ENCODE peak calls at places on chromosome 11, in seven cellular contexts. One of them, this sample, is unnamed.

GRCh38 chr11:44002191-44003093 is 45.3 kb upstream of the ACCSL start:
- DNase-seq in astrocyte of the spinal cord: no peak
- DNase-seq in GM20000: no peak
- DNase-seq in cardiac muscle cell: no peak
- DNase-seq in AG09309: no peak
- DNase-seq in CD4-positive, alpha-beta T cell: no peak
- DNase-seq in progenitor cell of endocrine pancreas: no peak
- DNase-seq in this sample: no peak

GRCh38 chr11:104772806-104773241 is 125.4 kb downstream of the CASP12 start:
- DNase-seq in astrocyte of the spinal cord: peak; percentile 84
- DNase-seq in GM20000: no peak
- DNase-seq in progenitor cell of endocrine pancreas: no peak
- DNase-seq in CD4-positive, alpha-beta T cell: peak; percentile 10
- DNase-seq in cardiac muscle cell: peak; percentile 83
- DNase-seq in AG09309: peak; percentile 79
- DNase-seq in this sample: peak; percentile 95

GRCh38 chr11:80165763-80166162 is 724.9 kb upstream of the TENM4 start:
- DNase-seq in CD4-positive, alpha-beta T cell: no peak
- DNase-seq in AG09309: no peak
- DNase-seq in progenitor cell of endocrine pancreas: no peak
- DNase-seq in astrocyte of the spinal cord: no peak
- DNase-seq in GM20000: no peak
- DNase-seq in cardiac muscle cell: no peak
- DNase-seq in this sample: no peak

GRCh38 chr11:126627376-126627775 is 271.9 kb downstream of the ST3GAL4 start:
- DNase-seq in CD4-positive, alpha-beta T cell: no peak
- DNase-seq in progenitor cell of endocrine pancreas: no peak
- DNase-seq in astrocyte of the spinal cord: no peak
- DNase-seq in AG09309: no peak
- DNase-seq in cardiac muscle cell: no peak
- DNase-seq in GM20000: no peak
- DNase-seq in this sample: no peak

GRCh38 chr11:91796999-91797398 is 427.6 kb upstream of the FAT3 start:
- DNase-seq in astrocyte of the spinal cord: no peak
- DNase-seq in cardiac muscle cell: no peak
- DNase-seq in progenitor cell of endocrine pancreas: no peak
- DNase-seq in CD4-positive, alpha-beta T cell: no peak
- DNase-seq in AG09309: no peak
- DNase-seq in GM20000: no peak
- DNase-seq in this sample: no peak

GRCh38 chr11:76629853-76630599 is 40.5 kb downstream of the LRRC32 start:
- DNase-seq in progenitor cell of endocrine pancreas: no peak
- DNase-seq in GM20000: no peak
- DNase-seq in cardiac muscle cell: peak; percentile 84
- DNase-seq in astrocyte of the spinal cord: no peak
- DNase-seq in AG09309: no peak
- DNase-seq in CD4-positive, alpha-beta T cell: no peak
- DNase-seq in this sample: peak; percentile 43

GRCh38 chr11:17002543-17002942 is 11.7 kb downstream of the PLEKHA7 start:
- DNase-seq in cardiac muscle cell: no peak
- DNase-seq in GM20000: no peak
- DNase-seq in AG09309: no peak
- DNase-seq in progenitor cell of endocrine pancreas: no peak
- DNase-seq in CD4-positive, alpha-beta T cell: no peak
- DNase-seq in astrocyte of the spinal cord: no peak
- DNase-seq in this sample: no peak

GRCh38 chr11:1667906-1668305 is 29.1 kb upstream of the KRTAP5-6 start:
- DNase-seq in cardiac muscle cell: peak; percentile 10
- DNase-seq in AG09309: no peak
- DNase-seq in GM20000: no peak
- DNase-seq in progenitor cell of endocrine pancreas: no peak
- DNase-seq in astrocyte of the spinal cord: no peak
- DNase-seq in CD4-positive, alpha-beta T cell: no peak
- DNase-seq in this sample: no peak

GRCh38 chr11:120854988-120855387 is 168.9 kb upstream of the TBCEL start:
- DNase-seq in astrocyte of the spinal cord: no peak
- DNase-seq in cardiac muscle cell: no peak
- DNase-seq in GM20000: no peak
- DNase-seq in progenitor cell of endocrine pancreas: no peak
- DNase-seq in CD4-positive, alpha-beta T cell: no peak
- DNase-seq in AG09309: no peak
- DNase-seq in this sample: peak; percentile 8

GRCh38 chr11:112878228-112878627 is 83.0 kb upstream of the NCAM1 start:
- DNase-seq in GM20000: no peak
- DNase-seq in astrocyte of the spinal cord: no peak
- DNase-seq in CD4-positive, alpha-beta T cell: no peak
- DNase-seq in AG09309: no peak
- DNase-seq in progenitor cell of endocrine pancreas: no peak
- DNase-seq in cardiac muscle cell: no peak
- DNase-seq in this sample: no peak

GRCh38 chr11:76232026-76232665 is 25.8 kb upstream of the WNT11 start:
- DNase-seq in AG09309: no peak
- DNase-seq in GM20000: peak; percentile 75
- DNase-seq in progenitor cell of endocrine pancreas: no peak
- DNase-seq in CD4-positive, alpha-beta T cell: no peak
- DNase-seq in cardiac muscle cell: no peak
- DNase-seq in astrocyte of the spinal cord: no peak
- DNase-seq in this sample: peak; percentile 45

GRCh38 chr11:75547617-75548054 is 14.4 kb upstream of the SERPINH1 start:
- DNase-seq in astrocyte of the spinal cord: peak; percentile 74
- DNase-seq in progenitor cell of endocrine pancreas: peak; percentile 78
- DNase-seq in GM20000: peak; percentile 77
- DNase-seq in AG09309: no peak
- DNase-seq in CD4-positive, alpha-beta T cell: no peak
- DNase-seq in cardiac muscle cell: peak; percentile 82
- DNase-seq in this sample: peak; percentile 82

GRCh38 chr11:24233041-24233440 is 263.8 kb upstream of the LUZP2 start:
- DNase-seq in cardiac muscle cell: no peak
- DNase-seq in progenitor cell of endocrine pancreas: no peak
- DNase-seq in CD4-positive, alpha-beta T cell: no peak
- DNase-seq in astrocyte of the spinal cord: no peak
- DNase-seq in GM20000: no peak
- DNase-seq in AG09309: no peak
- DNase-seq in this sample: peak; percentile 33

GRCh38 chr11:63564056-63564784 is 1.0 kb upstream of the PLAAT2 start:
- DNase-seq in AG09309: no peak
- DNase-seq in astrocyte of the spinal cord: no peak
- DNase-seq in cardiac muscle cell: no peak
- DNase-seq in progenitor cell of endocrine pancreas: no peak
- DNase-seq in GM20000: peak; percentile 78
- DNase-seq in CD4-positive, alpha-beta T cell: no peak
- DNase-seq in this sample: no peak

GRCh38 chr11:119854521-119854920 is 125.5 kb upstream of the NECTIN1 start:
- DNase-seq in CD4-positive, alpha-beta T cell: no peak
- DNase-seq in cardiac muscle cell: no peak
- DNase-seq in AG09309: no peak
- DNase-seq in astrocyte of the spinal cord: no peak
- DNase-seq in progenitor cell of endocrine pancreas: no peak
- DNase-seq in GM20000: no peak
- DNase-seq in this sample: no peak

GRCh38 chr11:43687120-43687791 is 6.7 kb downstream of the HSD17B12 start:
- DNase-seq in CD4-positive, alpha-beta T cell: no peak
- DNase-seq in GM20000: no peak
- DNase-seq in AG09309: no peak
- DNase-seq in astrocyte of the spinal cord: peak; percentile 19
- DNase-seq in cardiac muscle cell: peak; percentile 87
- DNase-seq in progenitor cell of endocrine pancreas: no peak
- DNase-seq in this sample: peak; percentile 81

GRCh38 chr11:68362801-68363379 is 50.5 kb downstream of the LRP5 start:
- DNase-seq in progenitor cell of endocrine pancreas: no peak
- DNase-seq in cardiac muscle cell: no peak
- DNase-seq in CD4-positive, alpha-beta T cell: no peak
- DNase-seq in AG09309: no peak
- DNase-seq in GM20000: no peak
- DNase-seq in astrocyte of the spinal cord: no peak
- DNase-seq in this sample: no peak

DNA sequence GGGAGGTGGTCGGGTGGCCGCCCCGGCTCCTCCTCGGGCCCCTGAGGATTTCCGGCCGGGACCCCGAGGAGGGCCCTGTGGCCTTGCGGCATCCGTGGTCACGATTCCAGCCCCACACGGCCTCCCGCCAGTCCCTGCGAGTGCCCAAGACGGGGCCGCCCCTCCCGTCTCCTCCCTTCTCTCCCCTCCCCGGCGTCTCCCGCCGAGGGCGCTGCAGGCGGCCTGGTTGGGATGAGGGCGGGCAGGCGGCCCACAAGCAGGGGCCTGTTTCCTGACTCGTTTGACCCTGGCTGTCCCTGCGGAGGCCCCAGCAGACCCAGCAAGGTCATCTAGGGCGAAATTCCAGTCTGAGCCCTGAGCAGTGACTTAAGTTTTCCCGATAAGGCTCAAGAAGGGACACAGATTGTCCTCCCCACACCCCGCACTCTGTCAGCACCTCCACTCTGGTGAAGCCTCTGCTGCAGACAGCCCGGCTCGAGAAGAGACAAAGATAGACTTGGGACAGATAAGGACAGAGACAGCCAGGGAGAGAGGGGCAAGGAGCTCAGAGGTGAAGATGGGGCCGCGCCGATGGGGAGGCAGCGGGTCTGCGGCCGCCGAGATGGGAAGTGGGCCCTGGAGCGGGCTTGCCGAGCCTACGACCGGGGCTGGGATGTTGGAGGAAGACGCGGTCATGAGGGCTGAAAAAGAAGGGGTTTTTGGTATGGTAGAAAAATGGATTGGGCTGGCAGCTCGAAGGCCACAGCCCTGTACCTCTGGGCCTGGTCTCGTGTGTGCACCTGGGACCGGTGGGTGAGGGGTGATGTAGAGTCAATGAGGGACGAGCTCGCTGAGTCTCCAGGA is 95.0 kb downstream of the SWAP70 start:
- DNase-seq in AG09309: no peak
- DNase-seq in CD4-positive, alpha-beta T cell: no peak
- DNase-seq in astrocyte of the spinal cord: peak; percentile 85
- DNase-seq in progenitor cell of endocrine pancreas: peak; percentile 52
- DNase-seq in GM20000: peak; percentile 78
- DNase-seq in cardiac muscle cell: peak; percentile 90
- DNase-seq in this sample: peak; percentile 91
- TF ChIP-seq CTCF in AG09309: peak; percentile 47
- TF ChIP-seq CTCF in CD4-positive, alpha-beta T cell: no peak
- TF ChIP-seq CTCF in astrocyte of the spinal cord: peak; percentile 22
- TF ChIP-seq CTCF in progenitor cell of endocrine pancreas: no peak
- TF ChIP-seq CTCF in GM20000: peak; percentile 26
- TF ChIP-seq CTCF in cardiac muscle cell: peak; percentile 36
- TF ChIP-seq CTCF in this sample: peak; percentile 41

DNA sequence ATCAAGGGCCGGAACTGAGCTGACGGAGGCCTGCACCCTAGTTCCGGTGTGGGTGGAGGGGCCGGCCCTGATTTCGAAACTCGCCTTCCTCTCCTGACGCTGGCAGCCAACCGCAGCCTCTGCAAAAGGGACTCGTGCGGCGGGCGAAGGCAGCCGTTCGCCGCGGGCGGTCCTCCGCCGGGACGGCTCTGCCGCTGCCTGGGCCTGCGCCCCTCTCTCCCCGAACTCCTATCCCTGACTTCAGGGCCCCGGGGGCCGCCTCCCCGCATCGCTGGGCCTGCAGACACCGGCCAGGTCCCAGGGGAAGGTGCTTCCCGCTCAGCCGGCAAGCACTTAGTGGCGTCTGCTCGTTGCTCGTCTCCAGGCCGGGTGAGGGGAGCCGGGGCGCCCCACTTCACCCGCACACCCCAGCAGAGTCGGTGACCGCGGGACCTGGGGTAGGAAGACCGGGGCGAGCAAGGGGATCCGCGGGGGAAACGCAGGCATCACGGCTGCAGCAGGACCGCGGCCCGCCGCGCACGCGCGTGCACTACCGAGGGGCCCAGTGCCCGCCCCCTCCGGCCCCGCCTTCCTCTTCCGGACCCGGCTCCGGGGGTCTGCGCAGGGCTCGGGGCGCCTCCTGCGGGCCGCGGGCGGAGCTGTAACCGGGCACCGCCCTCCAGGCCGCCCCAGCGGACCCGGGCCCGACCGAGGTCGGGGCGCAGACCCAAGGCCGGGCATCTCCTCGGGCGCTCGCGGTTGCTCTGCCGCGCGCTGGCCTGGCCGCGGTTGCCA is 464 bp upstream of the ANKRD13D start:
- DNase-seq in progenitor cell of endocrine pancreas: peak; percentile 85
- DNase-seq in cardiac muscle cell: peak; percentile 97
- DNase-seq in AG09309: peak; percentile 71
- DNase-seq in CD4-positive, alpha-beta T cell: peak; percentile 82
- DNase-seq in GM20000: peak; percentile 97
- DNase-seq in astrocyte of the spinal cord: peak; percentile 89
- DNase-seq in this sample: peak; percentile 95
- TF ChIP-seq CTCF in progenitor cell of endocrine pancreas: peak; percentile 61
- TF ChIP-seq CTCF in cardiac muscle cell: peak; percentile 34
- TF ChIP-seq CTCF in AG09309: peak; percentile 13
- TF ChIP-seq CTCF in CD4-positive, alpha-beta T cell: peak; percentile 48
- TF ChIP-seq CTCF in GM20000: peak; percentile 41
- TF ChIP-seq CTCF in astrocyte of the spinal cord: peak; percentile 38
- TF ChIP-seq CTCF in this sample: no peak

DNA sequence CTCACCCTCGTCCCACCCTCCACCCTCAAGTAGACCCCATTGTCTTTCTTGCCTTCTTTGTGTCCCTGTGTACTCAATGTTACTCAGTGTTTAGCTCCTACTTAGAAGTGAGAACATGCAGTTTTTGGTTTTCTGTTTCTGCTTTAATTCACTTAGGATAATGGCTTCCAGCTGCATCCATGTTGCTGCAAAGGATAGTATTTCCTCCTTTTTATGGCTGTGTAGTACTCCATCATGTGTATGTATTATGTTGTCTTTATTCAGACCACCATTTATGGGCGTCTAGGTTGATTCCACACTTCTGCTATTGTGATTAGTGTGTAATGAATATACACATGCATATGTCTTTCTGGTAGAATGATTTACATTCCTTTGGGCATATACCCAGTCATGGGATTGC is 73.6 kb downstream of the SIK2 start:
- DNase-seq in CD4-positive, alpha-beta T cell: no peak
- DNase-seq in AG09309: no peak
- DNase-seq in GM20000: no peak
- DNase-seq in progenitor cell of endocrine pancreas: no peak
- DNase-seq in astrocyte of the spinal cord: no peak
- DNase-seq in cardiac muscle cell: no peak
- DNase-seq in this sample: no peak
- TF ChIP-seq CTCF in CD4-positive, alpha-beta T cell: no peak
- TF ChIP-seq CTCF in AG09309: no peak
- TF ChIP-seq CTCF in GM20000: no peak
- TF ChIP-seq CTCF in progenitor cell of endocrine pancreas: no peak
- TF ChIP-seq CTCF in astrocyte of the spinal cord: no peak
- TF ChIP-seq CTCF in cardiac muscle cell: no peak
- TF ChIP-seq CTCF in this sample: no peak

GRCh38 chr11:31967404-31967950 is 123.4 kb upstream of the RCN1 start:
- DNase-seq in astrocyte of the spinal cord: no peak
- DNase-seq in cardiac muscle cell: no peak
- DNase-seq in AG09309: no peak
- DNase-seq in progenitor cell of endocrine pancreas: no peak
- DNase-seq in GM20000: no peak
- DNase-seq in CD4-positive, alpha-beta T cell: no peak
- DNase-seq in this sample: no peak

GRCh38 chr11:31959711-31960110 is 131.2 kb upstream of the RCN1 start:
- DNase-seq in AG09309: no peak
- DNase-seq in CD4-positive, alpha-beta T cell: no peak
- DNase-seq in GM20000: no peak
- DNase-seq in astrocyte of the spinal cord: peak; percentile 25
- DNase-seq in progenitor cell of endocrine pancreas: no peak
- DNase-seq in cardiac muscle cell: no peak
- DNase-seq in this sample: no peak

GRCh38 chr11:31966846-31967245 is 124.0 kb upstream of the RCN1 start:
- DNase-seq in progenitor cell of endocrine pancreas: no peak
- DNase-seq in GM20000: no peak
- DNase-seq in CD4-positive, alpha-beta T cell: no peak
- DNase-seq in cardiac muscle cell: no peak
- DNase-seq in AG09309: no peak
- DNase-seq in astrocyte of the spinal cord: no peak
- DNase-seq in this sample: no peak

GRCh38 chr11:31968774-31969433 is 122.0 kb upstream of the RCN1 start:
- DNase-seq in astrocyte of the spinal cord: peak; percentile 72
- DNase-seq in AG09309: peak; percentile 50
- DNase-seq in progenitor cell of endocrine pancreas: no peak
- DNase-seq in GM20000: no peak
- DNase-seq in cardiac muscle cell: peak; percentile 86
- DNase-seq in CD4-positive, alpha-beta T cell: no peak
- DNase-seq in this sample: peak; percentile 51

GRCh38 chr11:31964181-31964580 is 126.7 kb upstream of the RCN1 start:
- DNase-seq in progenitor cell of endocrine pancreas: no peak
- DNase-seq in CD4-positive, alpha-beta T cell: no peak
- DNase-seq in astrocyte of the spinal cord: no peak
- DNase-seq in cardiac muscle cell: no peak
- DNase-seq in GM20000: no peak
- DNase-seq in AG09309: no peak
- DNase-seq in this sample: no peak
- TF ChIP-seq CTCF in progenitor cell of endocrine pancreas: no peak
- TF ChIP-seq CTCF in CD4-positive, alpha-beta T cell: no peak
- TF ChIP-seq CTCF in astrocyte of the spinal cord: no peak
- TF ChIP-seq CTCF in cardiac muscle cell: no peak
- TF ChIP-seq CTCF in GM20000: no peak
- TF ChIP-seq CTCF in AG09309: no peak
- TF ChIP-seq CTCF in this sample: no peak

This sample was measured in choroid plexus epithelial cell.